ENCODE peak calls at places on chromosomes 16 and 17, in eight cellular contexts. B is cardiac muscle cell; F is tibial nerve; O is T-helper 2 cell; Y is activated CD8-positive, alpha-beta memory T cell treated with anti-CD3 and anti-CD28 coated beads for 24 hours; U is CD8-positive, alpha-beta T cell; A is AG09319; T is fibroblast of mammary gland. V is an unnamed sample.

GRCh38 chr16:66510711-66511614 is 39.0 kb downstream of the TK2 start:
- DNase-seq in B (peak; percentile 54), F (no peak), O (no peak), Y (no peak), U (no peak), A (no peak), T (no peak), V (no peak)

GRCh38 chr16:27511657-27512056 is 38.1 kb downstream of the GTF3C1 start:
- DNase-seq in B (peak; percentile 35), F (no peak), O (no peak), Y (no peak), U (no peak), A (no peak), T (peak; percentile 19), V (no peak)

GRCh38 chr16:8867483-8868271 is 1.1 kb downstream of the CARHSP1 start:
- DNase-seq in B (no peak), F (peak; percentile 64), O (no peak), Y (peak; percentile 73), U (peak; percentile 37), A (no peak), T (no peak), V (no peak)

GRCh38 chr16:4260360-4260759 is 12.5 kb downstream of the TFAP4 start:
- DNase-seq in B (no peak), F (no peak), O (no peak), Y (no peak), U (no peak), A (no peak), T (no peak), V (no peak)

GRCh38 chr16:22789281-22789945 is 24.5 kb upstream of the HS3ST2 start:
- DNase-seq in B (no peak), F (no peak), O (no peak), Y (no peak), U (no peak), A (no peak), T (peak; percentile 45), V (no peak)

GRCh38 chr16:21088646-21089538 is 61.8 kb downstream of the DNAH3 start:
- DNase-seq in B (peak; percentile 25), F (no peak), O (no peak), Y (no peak), U (no peak), A (no peak), T (peak; percentile 49), V (no peak)

GRCh38 chr16:2985893-2986355 is 5.7 kb upstream of the PKMYT1 start:
- DNase-seq in B (no peak), F (no peak), O (no peak), Y (no peak), U (no peak), A (no peak), T (no peak), V (no peak)

GRCh38 chr17:40548982-40549680 is 16.1 kb downstream of the CCR7 start:
- DNase-seq in B (peak; percentile 85), F (peak; percentile 82), O (no peak), Y (peak; percentile 74), U (no peak), A (peak; percentile 93), T (peak; percentile 98), V (peak; percentile 85)

GRCh38 chr16:31201511-31202401 is 804 bp downstream of the PYCARD start:
- DNase-seq in B (no peak), F (no peak), O (peak; percentile 41), Y (peak; percentile 75), U (peak; percentile 57), A (no peak), T (no peak), V (no peak)

GRCh38 chr16:23595246-23595950 is 718 bp downstream of the NDUFAB1 start:
- DNase-seq in B (peak; percentile 6), F (no peak), O (no peak), Y (no peak), U (no peak), A (no peak), T (peak; percentile 15), V (no peak)

GRCh38 chr16:83015871-83016270 is 389.1 kb downstream of the CDH13 start:
- DNase-seq in B (no peak), F (no peak), O (no peak), Y (no peak), U (no peak), A (no peak), T (no peak), V (no peak)

GRCh38 chr17:44807093-44807816 is 22.8 kb downstream of the GJC1 start:
- DNase-seq in B (no peak), F (no peak), O (no peak), Y (no peak), U (no peak), A (no peak), T (no peak), V (no peak)

GRCh38 chr16:68362952-68363846 is 52.4 kb downstream of the PRMT7 start:
- DNase-seq in B (no peak), F (no peak), O (no peak), Y (no peak), U (no peak), A (no peak), T (no peak), V (no peak)

GRCh38 chr17:38584350-38584925 is 21.3 kb downstream of the SRCIN1 start:
- DNase-seq in B (peak; percentile 72), F (peak; percentile 28), O (peak; percentile 39), Y (peak; percentile 84), U (peak; percentile 54), A (peak; percentile 27), T (peak; percentile 44), V (no peak)